ENCODE peak calls at places on chromosomes 11 and 22, in four cellular contexts. G is AG04450, O is endodermal cell, H is ovary. V is an unnamed sample.

GRCh38 chr11:63719987-63720386 is 38.7 kb downstream of the RTN3 start:
- DNase-seq in G (peak; percentile 18), O (no peak), H (no peak), V (no peak)

GRCh38 chr11:60984616-60985015 is 13.1 kb downstream of the CD6 start:
- DNase-seq in G (no peak), O (peak; percentile 56), H (no peak), V (no peak)

GRCh38 chr11:76677010-76677771 is 6.6 kb upstream of the LRRC32 start:
- DNase-seq in G (no peak), O (no peak), H (no peak), V (no peak)

GRCh38 chr11:62127941-62128770 is 4.3 kb downstream of the INCENP start:
- DNase-seq in G (no peak), O (no peak), H (no peak), V (no peak)

GRCh38 chr11:62880803-62881578 is at the start of gene SLC3A2:
- DNase-seq in G (peak; percentile 56), O (peak; percentile 97), H (peak; percentile 90), V (peak; percentile 94)

GRCh38 chr11:11532574-11532973 is 89.2 kb downstream of the GALNT18 start:
- DNase-seq in G (no peak), O (no peak), H (no peak), V (no peak)

GRCh38 chr11:15053201-15053685 is 20.1 kb upstream of the CALCB start:
- DNase-seq in G (no peak), O (no peak), H (no peak), V (no peak)

GRCh38 chr22:27711756-27712155 is 89.8 kb downstream of the MN1 start:
- DNase-seq in G (no peak), O (no peak), H (no peak), V (no peak)

GRCh38 chr11:72328366-72329224 is 84.6 kb upstream of the PHOX2A start:
- DNase-seq in G (no peak), O (no peak), H (no peak), V (no peak)

GRCh38 chr11:30017467-30017895 is 651 bp upstream of the KCNA4 start:
- DNase-seq in G (no peak), O (peak; percentile 74), H (no peak), V (no peak)

GRCh38 chr11:35529971-35530495 is 4.6 kb upstream of the PAMR1 start:
- DNase-seq in G (peak; percentile 92), O (no peak), H (no peak), V (no peak)

GRCh38 chr22:27011131-27011530 is 353.7 kb downstream of the MIAT start:
- DNase-seq in G (no peak), O (no peak), H (no peak), V (no peak)

GRCh38 chr11:46250071-46251052 is 27.1 kb upstream of the CREB3L1 start:
- DNase-seq in G (no peak), O (no peak), H (no peak), V (no peak)

GRCh38 chr22:47066616-47066905 is 304.1 kb downstream of the TBC1D22A start:
- DNase-seq in G (no peak), O (peak; percentile 26), H (no peak), V (no peak)

GRCh38 chr11:113006916-113007445 is 45.8 kb downstream of the NCAM1 start:
- DNase-seq in G (no peak), O (no peak), H (no peak), V (no peak)

GRCh38 chr11:61697093-61697492 is 16.9 kb downstream of the DAGLA start:
- DNase-seq in G (no peak), O (no peak), H (no peak), V (no peak)

GRCh38 chr11:13721760-13722159 is 53.3 kb downstream of the FAR1 start:
- DNase-seq in G (no peak), O (no peak), H (no peak), V (no peak)

GRCh38 chr11:61897387-61898246 is 6.3 kb upstream of the FADS3 start:
- DNase-seq in G (no peak), O (peak; percentile 97), H (peak; percentile 85), V (peak; percentile 92)

GRCh38 chr22:33380789-33381530 is 322.8 kb upstream of the SYN3 start:
- DNase-seq in G (peak; percentile 44), O (no peak), H (no peak), V (no peak)

GRCh38 chr22:19275919-19276600 is 15.5 kb downstream of the CLTCL1 start:
- DNase-seq in G (no peak), O (no peak), H (no peak), V (no peak)

GRCh38 chr11:106642331-106642730 is 375.9 kb downstream of the GUCY1A2 start:
- DNase-seq in G (peak; percentile 54), O (no peak), H (no peak), V (no peak)

GRCh38 chr11:87437844-87438223 is 400.1 kb downstream of the TMEM135 start:
- DNase-seq in G (no peak), O (no peak), H (no peak), V (peak; percentile 75)

GRCh38 chr11:64383580-64383979 is 24.6 kb downstream of the RPS6KA4 start:
- DNase-seq in G (no peak), O (no peak), H (no peak), V (no peak)

GRCh38 chr22:32204856-32205722 is at the start of gene RFPL2:
- DNase-seq in G (no peak), O (peak; percentile 94), H (no peak), V (no peak)

GRCh38 chr11:90113541-90113940 is 20.9 kb upstream of the NAALAD2 start:
- DNase-seq in G (no peak), O (no peak), H (no peak), V (peak; percentile 71)

GRCh38 chr11:18277560-18278271 is 11.7 kb downstream of the SAA1 start:
- DNase-seq in G (no peak), O (no peak), H (no peak), V (no peak)
- H3K4me3 ChIP-seq in G (no peak overlapping the region), O (no peak overlapping the region), H (no peak overlapping the region), V (no peak overlapping the region)

GRCh38 chr11:92829671-92830070 is 139.8 kb upstream of the MTNR1B start:
- DNase-seq in G (no peak), O (no peak), H (no peak), V (no peak)

GRCh38 chr11:92827132-92827531 is 142.3 kb upstream of the MTNR1B start:
- DNase-seq in G (no peak), O (no peak), H (no peak), V (no peak)

GRCh38 chr11:92826597-92826996 is 142.9 kb upstream of the MTNR1B start:
- DNase-seq in G (no peak), O (no peak), H (no peak), V (peak; percentile 59)

GRCh38 chr11:92829121-92829520 is 140.3 kb upstream of the MTNR1B start:
- DNase-seq in G (no peak), O (no peak), H (no peak), V (no peak)

DNA sequence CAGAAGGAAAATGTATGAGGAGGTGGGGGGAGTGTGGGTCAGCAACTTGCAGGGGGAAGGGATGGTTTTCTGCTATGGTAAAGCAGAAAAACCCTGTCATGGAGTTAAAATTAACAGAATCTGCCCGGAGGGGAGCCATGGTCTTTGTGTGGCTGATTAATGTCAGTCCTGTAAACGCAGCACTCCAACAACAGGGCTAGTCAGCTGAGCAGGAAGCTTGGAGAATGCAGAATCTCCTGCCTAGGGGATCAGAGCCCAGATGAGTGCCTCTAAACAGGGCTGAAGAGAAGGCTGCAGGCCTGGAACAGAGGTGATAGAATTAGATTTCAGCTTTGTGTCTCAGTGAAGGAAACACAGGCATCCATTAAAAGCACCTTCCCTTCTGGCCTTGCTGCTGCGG is 140.9 kb upstream of the MTNR1B start:
- DNase-seq in G (no peak), O (no peak), H (no peak), V (no peak)
- H3K27ac ChIP-seq in G (no peak overlapping the region), O (peak overlapping the region; percentile 81), H (no peak overlapping the region), V (no peak overlapping the region)

GRCh38 chr11:133522344-133522743 is 10.0 kb downstream of the OPCML start:
- DNase-seq in G (no peak), O (no peak), H (no peak), V (no peak)
- H3K4me3 ChIP-seq in G (no peak overlapping the region), O (no peak overlapping the region), H (no peak overlapping the region), V (no peak overlapping the region)

GRCh38 chr11:96331556-96332168 is 11.3 kb downstream of the MAML2 start:
- DNase-seq in G (no peak), O (no peak), H (no peak), V (no peak)

GRCh38 chr11:96330511-96330859 is 12.5 kb downstream of the MAML2 start:
- DNase-seq in G (no peak), O (no peak), H (no peak), V (no peak)

GRCh38 chr11:96328395-96329010 is 14.5 kb downstream of the MAML2 start:
- DNase-seq in G (no peak), O (no peak), H (no peak), V (no peak)

GRCh38 chr11:96329419-96329818 is 13.6 kb downstream of the MAML2 start:
- DNase-seq in G (no peak), O (no peak), H (no peak), V (no peak)

GRCh38 chr11:96329855-96330510 is 13.0 kb downstream of the MAML2 start:
- DNase-seq in G (no peak), O (no peak), H (no peak), V (no peak)
- H3K27ac ChIP-seq in G (no peak overlapping the region), O (no peak overlapping the region), H (no peak overlapping the region), V (no peak overlapping the region)

GRCh38 chr22:50169774-50170341 is 673 bp upstream of the PANX2 start:
- DNase-seq in G (no peak), O (peak; percentile 78), H (no peak), V (peak; percentile 23)
- H3K4me3 ChIP-seq in G (peak overlapping the region; percentile 43), O (no peak overlapping the region), H (peak overlapping the region; percentile 34), V (no peak overlapping the region)

DNA sequence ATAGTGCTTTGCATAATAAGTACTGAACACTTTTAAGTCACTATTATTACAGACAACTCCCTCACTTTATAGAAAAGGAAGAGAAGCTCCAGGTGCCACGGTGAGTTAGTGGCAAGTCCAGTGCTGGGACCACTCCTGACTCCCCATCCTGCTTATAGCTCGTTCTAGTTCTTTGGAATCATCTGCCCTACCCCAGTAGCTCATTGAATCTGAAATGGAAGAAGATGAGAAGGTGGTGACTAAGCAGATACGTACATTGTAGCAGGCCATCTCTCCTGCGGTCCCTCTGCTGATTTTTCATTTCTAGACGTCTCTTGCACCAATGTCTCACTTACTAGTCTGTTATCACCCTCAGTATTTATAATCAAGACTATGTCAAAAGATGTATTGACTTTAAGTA is 21.6 kb downstream of the MMP20 start:
- DNase-seq in G (no peak), O (no peak), H (no peak), V (no peak)
- H3K27ac ChIP-seq in G (no peak overlapping the region), O (peak overlapping the region; percentile 52), H (no peak overlapping the region), V (no peak overlapping the region)

GRCh38 chr11:1557904-1558831 is 13.9 kb downstream of the DUSP8 start:
- DNase-seq in G (peak; percentile 62), O (peak; percentile 53), H (peak; percentile 51), V (no peak)
- H3K4me3 ChIP-seq in G (no peak overlapping the region), O (no peak overlapping the region), H (no peak overlapping the region), V (no peak overlapping the region)

V was measured in Karpas-422.